ENCODE peak calls at places on chromosomes 5 and 9, in nine cellular contexts. A, B, H, U, I, E, N, S and W are unnamed samples.

GRCh38 chr9:32251539-32251938 is 132.9 kb upstream of the ACO1 start:
- DNase-seq in A (peak; percentile 38), E (no peak), S (no peak), B (peak; percentile 24), N (no peak), H (peak; percentile 59), I (peak; percentile 17), U (peak; percentile 17), W (no peak)

GRCh38 chr9:132995906-132996305 is 17.4 kb downstream of the GFI1B start:
- DNase-seq in H (no peak), B (no peak), S (no peak), N (no peak), A (no peak), U (no peak), E (no peak), I (no peak), W (no peak)

GRCh38 chr9:95363051-95363841 is 45.7 kb upstream of the FANCC start:
- DNase-seq in I (no peak), E (no peak), A (no peak), N (no peak), B (no peak), S (no peak), U (no peak), H (no peak), W (no peak)

GRCh38 chr5:12951846-12952245 is 992.6 kb downstream of the DNAH5 start:
- DNase-seq in B (no peak), A (no peak), H (no peak), S (no peak), I (no peak), N (no peak), U (no peak), E (no peak), W (no peak)

GRCh38 chr5:92998456-92998855 is 582.6 kb downstream of the NR2F1-AS1 start:
- DNase-seq in B (no peak), H (no peak), S (no peak), E (no peak), I (no peak), U (no peak), A (no peak), N (no peak), W (no peak)

GRCh38 chr9:112925058-112925641 is 34.5 kb upstream of the SLC46A2 start:
- DNase-seq in U (no peak), N (no peak), H (peak; percentile 46), A (no peak), E (no peak), S (no peak), I (no peak), B (peak; percentile 39), W (no peak)

GRCh38 chr9:93256878-93257807 is 73.2 kb downstream of the WNK2 start:
- DNase-seq in I (no peak), S (peak; percentile 7), A (peak; percentile 6), B (no peak), N (no peak), H (no peak), E (no peak), U (no peak), W (peak; percentile 21)

GRCh38 chr5:139636975-139637408 is 11.2 kb upstream of the CXXC5 start:
- DNase-seq in U (no peak), E (no peak), B (no peak), S (no peak), N (no peak), H (no peak), A (no peak), I (no peak), W (no peak)

GRCh38 chr9:38018964-38019602 is 49.9 kb downstream of the SHB start:
- DNase-seq in H (peak; percentile 73), B (no peak), S (no peak), N (no peak), I (peak; percentile 63), A (no peak), E (no peak), U (no peak), W (no peak)

GRCh38 chr9:38018230-38018963 is 50.6 kb downstream of the SHB start:
- DNase-seq in N (no peak), E (no peak), S (no peak), I (no peak), H (no peak), A (no peak), B (no peak), U (no peak), W (no peak)

GRCh38 chr9:38017885-38018186 is 51.2 kb downstream of the SHB start:
- DNase-seq in E (no peak), N (no peak), U (no peak), S (no peak), B (no peak), A (no peak), H (no peak), I (no peak), W (no peak)

GRCh38 chr9:38016375-38017120 is 52.5 kb downstream of the SHB start:
- DNase-seq in U (peak; percentile 32), E (no peak), I (no peak), B (no peak), H (peak; percentile 53), A (no peak), S (no peak), N (no peak), W (no peak)

DNA sequence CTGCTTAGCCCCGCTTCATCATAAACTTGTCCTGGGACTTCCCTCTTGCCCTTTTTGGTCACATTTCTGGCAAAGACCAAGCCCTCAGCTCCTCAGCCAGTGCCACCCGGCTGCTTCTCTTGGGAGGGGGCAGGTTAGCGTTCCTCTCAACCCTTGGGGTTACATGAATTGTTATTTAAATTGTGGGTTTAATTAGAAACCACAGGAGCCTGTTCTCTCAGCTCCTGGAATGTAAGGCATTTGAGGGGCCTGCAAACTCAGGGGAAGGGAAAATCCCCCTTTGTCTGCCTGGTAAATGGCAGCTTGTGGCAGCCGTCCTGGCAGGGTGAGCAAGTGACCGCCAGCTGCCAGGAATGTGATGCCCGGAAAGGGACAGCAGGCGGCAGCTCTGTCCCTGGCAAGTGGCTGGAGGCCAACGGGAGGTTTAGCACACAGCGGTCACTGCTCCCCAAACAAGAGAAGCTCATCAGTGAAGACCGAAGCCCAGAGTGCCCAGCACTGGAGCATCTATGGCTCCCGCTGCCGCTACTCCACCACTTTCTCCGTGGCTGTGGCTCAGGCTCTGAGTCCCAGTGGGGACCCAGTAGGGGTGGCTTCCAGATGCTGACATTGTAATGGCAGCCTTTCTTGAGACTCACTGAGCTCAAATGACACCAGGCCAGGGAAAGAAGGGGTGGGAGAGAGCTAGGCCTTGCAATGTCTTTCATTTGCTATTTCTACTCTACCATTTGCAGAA is 51.7 kb downstream of the SHB start:
- DNase-seq in A (no peak), I (peak; percentile 85), S (no peak), N (no peak), B (no peak), U (no peak), H (peak; percentile 73), E (no peak), W (no peak)
- H3K4me1 ChIP-seq in A (peaks cover 27% of the 10 kb centered on the region), I (peaks cover 40% of the 10 kb centered on the region), S (peaks cover 19% of the 10 kb centered on the region), N (no peaks in the 10 kb centered on the region), B (peaks cover 39% of the 10 kb centered on the region), U (peaks cover 13% of the 10 kb centered on the region), H (peaks cover 68% of the 10 kb centered on the region), E (peaks cover under 1% of the 10 kb centered on the region), W (peaks cover 6% of the 10 kb centered on the region)

GRCh38 chr9:88043647-88044046 is 69.3 kb upstream of the CDK20 start:
- DNase-seq in U (no peak), H (no peak), I (no peak), B (no peak), S (no peak), N (no peak), A (no peak), E (no peak), W (no peak)

GRCh38 chr9:88044200-88044599 is 69.9 kb upstream of the CDK20 start:
- DNase-seq in U (no peak), H (no peak), I (no peak), E (no peak), N (no peak), B (no peak), A (no peak), S (no peak), W (no peak)

GRCh38 chr9:88037285-88037845 is 63.0 kb upstream of the CDK20 start:
- DNase-seq in B (no peak), E (no peak), H (no peak), S (no peak), A (no peak), I (no peak), U (no peak), N (no peak), W (no peak)

GRCh38 chr9:88045686-88046085 is 71.4 kb upstream of the CDK20 start:
- DNase-seq in B (no peak), U (no peak), N (no peak), I (no peak), H (no peak), A (no peak), E (no peak), S (no peak), W (no peak)

DNA sequence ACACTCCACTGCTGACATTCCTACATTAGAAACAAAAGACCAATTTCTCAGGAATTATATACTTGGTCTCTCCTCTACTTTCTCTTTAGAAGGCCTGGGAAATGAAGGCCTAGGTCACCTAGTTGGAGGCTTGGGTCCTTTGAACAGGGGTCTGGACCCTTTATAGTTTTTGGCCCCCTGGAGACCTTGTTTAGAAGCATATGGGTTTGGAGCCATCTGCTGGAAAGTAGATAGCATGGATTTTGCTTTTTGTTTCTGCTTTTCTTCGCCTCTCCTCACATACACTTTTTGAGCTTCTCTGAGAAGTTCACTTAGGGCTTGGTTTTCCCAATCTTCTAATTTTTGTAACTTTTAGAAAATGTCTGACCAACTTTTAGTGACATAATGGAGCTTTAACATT is 67.1 kb upstream of the CDK20 start:
- DNase-seq in A (no peak), U (no peak), B (no peak), I (no peak), N (no peak), E (no peak), H (peak; percentile 31), S (no peak), W (no peak)
- H3K9me3 ChIP-seq in A (peaks cover 22% of the 10 kb centered on the region), U (no peaks in the 10 kb centered on the region), B (peaks cover 12% of the 10 kb centered on the region), I (no peaks in the 10 kb centered on the region), N (no peaks in the 10 kb centered on the region), E (no peaks in the 10 kb centered on the region), H (peaks cover 31% of the 10 kb centered on the region), S (no peaks in the 10 kb centered on the region), W (no peaks in the 10 kb centered on the region)

GRCh38 chr5:126600631-126601511 is at the start of gene PHAX:
- DNase-seq in A (peak; percentile 86), B (no peak), I (peak; percentile 58), E (no peak), S (peak; percentile 72), H (peak; percentile 83), N (peak; percentile 55), U (peak; percentile 79), W (peak; percentile 87)
- TF ChIP-seq POLR2A in A (peak; percentile 46), B (peak; percentile 33), I (no peak), E (peak; percentile 32), S (no peak), H (peak; percentile 80), N (peak; percentile 21), U (peak; percentile 32), W (peak; percentile 15)

DNA sequence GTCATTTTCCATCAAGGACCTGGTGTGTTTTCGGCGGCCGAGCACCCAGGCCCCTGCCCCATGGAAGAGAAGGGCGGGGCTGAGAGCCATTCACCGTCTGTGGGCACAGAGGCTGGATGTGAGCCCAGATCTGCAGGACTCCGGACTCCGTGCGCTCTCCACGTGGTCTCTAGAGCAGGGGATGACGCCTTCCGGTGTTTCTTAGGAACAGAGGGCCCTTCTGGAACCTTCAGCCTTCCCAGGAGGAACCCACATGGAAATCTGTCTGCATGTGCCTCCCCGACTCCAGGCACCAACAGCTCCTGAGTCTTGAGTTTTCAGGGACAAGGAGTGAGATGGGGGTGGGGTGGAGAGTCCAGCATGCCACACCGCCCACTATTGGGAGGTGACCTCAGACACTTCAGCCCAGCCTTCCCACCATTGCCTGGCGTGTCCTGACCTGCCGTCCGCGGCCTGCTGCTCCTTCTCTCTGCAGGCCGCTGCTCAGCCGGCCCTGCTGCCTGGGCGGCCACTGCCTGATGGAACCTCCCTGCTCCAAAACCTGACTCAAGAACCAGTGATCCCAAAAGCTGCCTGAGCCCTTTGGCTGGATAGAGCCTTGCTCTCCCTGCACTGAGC is 2.4 kb upstream of the RXRA start:
- DNase-seq in N (peak; percentile 66), H (no peak), I (no peak), U (peak; percentile 41), A (peak; percentile 83), S (no peak), B (peak; percentile 51), E (no peak), W (peak; percentile 44)
- H3K4me1 ChIP-seq in N (no peaks in the 10 kb centered on the region), H (peaks cover 32% of the 10 kb centered on the region), I (peaks cover 8% of the 10 kb centered on the region), U (no peaks in the 10 kb centered on the region), A (peaks cover 15% of the 10 kb centered on the region), S (peaks cover 61% of the 10 kb centered on the region), B (peaks cover 46% of the 10 kb centered on the region), E (peaks cover 23% of the 10 kb centered on the region), W (peaks cover 7% of the 10 kb centered on the region)